ENCODE peak calls at places on chromosomes 5 and 9, in nine cellular contexts. I is adrenal gland; J is effector memory CD4-positive, alpha-beta T cell; U is psoas muscle; A is spleen; K is fibroblast of pulmonary artery; E is left ventricle myocardium inferior; G is foreskin fibroblast; B is AG04449. H is an unnamed sample.

GRCh38 chr9:26677965-26678745 is 214.4 kb downstream of the CAAP1 start:
- DNase-seq in G (no peak), I (no peak), U (no peak), A (no peak), J (no peak), K (no peak), B (no peak), E (no peak), H (no peak)

GRCh38 chr9:14452539-14452938 is 138.6 kb upstream of the NFIB start:
- DNase-seq in I (no peak), G (no peak), J (no peak), B (no peak), K (no peak), U (no peak), E (no peak), A (no peak), H (no peak)

GRCh38 chr9:124595743-124596142 is 88.5 kb upstream of the NR5A1 start:
- DNase-seq in B (no peak), I (no peak), U (no peak), J (no peak), E (no peak), G (no peak), A (no peak), K (no peak), H (no peak)

GRCh38 chr5:3010301-3010952 is 258.9 kb upstream of the IRX2 start:
- DNase-seq in I (no peak), K (no peak), E (no peak), U (no peak), G (no peak), A (no peak), B (no peak), J (no peak), H (no peak)

GRCh38 chr5:65512170-65512937 is 30.6 kb upstream of the ADAMTS6 start:
- DNase-seq in I (no peak), J (no peak), G (no peak), K (no peak), E (no peak), A (no peak), B (no peak), U (no peak), H (no peak)

GRCh38 chr5:149747833-149748366 is 17.8 kb downstream of the PPARGC1B start:
- DNase-seq in U (no peak), J (no peak), G (no peak), E (no peak), B (no peak), K (no peak), A (no peak), I (no peak), H (no peak)

GRCh38 chr9:33151007-33151557 is 16.1 kb downstream of the B4GALT1 start:
- DNase-seq in J (no peak), I (peak; percentile 74), U (no peak), E (peak; percentile 72), G (peak; percentile 95), B (peak; percentile 93), A (no peak), K (peak; percentile 97), H (peak; percentile 97)

GRCh38 chr9:93138171-93138764 is 4.2 kb upstream of the NINJ1 start:
- DNase-seq in B (no peak), I (no peak), A (peak; percentile 82), U (peak; percentile 16), E (no peak), K (no peak), J (no peak), G (no peak), H (no peak)

DNA sequence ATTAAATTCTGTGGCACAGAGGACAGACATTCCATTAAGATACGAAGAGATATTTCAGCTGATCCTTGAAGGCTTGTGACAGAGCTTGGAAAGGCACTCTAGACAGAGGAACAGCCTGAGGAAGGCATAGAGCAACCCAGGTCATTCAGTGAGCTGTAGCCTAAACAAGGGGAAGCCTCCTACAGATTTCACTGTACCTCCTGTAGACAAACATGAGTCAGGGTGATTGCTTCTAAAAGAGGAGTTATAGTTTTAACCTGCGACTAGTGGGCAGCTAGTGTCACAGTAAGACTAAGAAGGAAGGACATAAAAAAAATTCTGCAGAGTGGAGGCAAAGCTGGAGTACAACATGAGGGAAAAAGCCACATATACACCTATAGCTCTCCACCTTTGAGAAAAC is 43.5 kb upstream of the ANKDD1B start:
- DNase-seq in I (no peak), A (no peak), B (no peak), E (no peak), J (no peak), K (peak; percentile 42), U (no peak), G (peak; percentile 48), H (peak; percentile 61)
- H3K4me3 ChIP-seq in I (no peak overlapping the region), A (no peak overlapping the region), B (no peak overlapping the region), E (no peak overlapping the region), J (no peak overlapping the region), K (peak overlapping the region; percentile 21), U (no peak overlapping the region), G (no peak overlapping the region), H (no peak overlapping the region)

DNA sequence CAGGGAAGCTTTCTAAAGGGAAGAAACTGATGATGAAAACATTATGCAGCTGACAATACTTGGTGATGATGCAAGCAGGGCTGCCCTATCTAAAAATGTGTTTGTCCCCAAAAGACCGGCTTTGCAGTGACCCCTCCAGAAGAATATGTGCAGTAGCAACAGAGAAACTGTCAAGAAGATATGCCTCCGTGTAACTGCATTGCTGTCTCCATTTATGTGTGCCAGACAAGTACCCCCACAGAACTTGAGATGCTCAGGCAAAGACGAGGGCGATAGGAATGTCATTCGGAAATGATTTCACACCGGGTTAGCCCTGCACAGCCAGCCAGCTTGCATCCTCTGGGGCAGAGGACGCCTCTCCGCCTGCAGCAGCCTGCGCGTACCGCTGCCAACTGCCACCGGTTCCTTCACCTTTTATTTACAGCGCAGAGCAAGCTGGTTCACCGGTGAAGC is 2.1 kb downstream of the GABBR2 start:
- DNase-seq in J (no peak), U (no peak), K (peak; percentile 61), I (no peak), A (no peak), B (no peak), G (peak; percentile 43), E (no peak), H (peak; percentile 27)
- H3K4me3 ChIP-seq in J (no peak overlapping the region), U (no peak overlapping the region), K (peak overlapping the region; percentile 59), I (no peak overlapping the region), A (no peak overlapping the region), B (no peak overlapping the region), G (peak overlapping the region; percentile 50), E (peak overlapping the region; percentile 63), H (peak overlapping the region; percentile 43)

GRCh38 chr5:73297430-73297829 is 124.4 kb downstream of the TMEM174 start:
- DNase-seq in G (no peak), I (no peak), A (no peak), E (no peak), U (no peak), K (no peak), J (no peak), B (no peak), H (no peak)

GRCh38 chr5:73298251-73299016 is 125.4 kb downstream of the TMEM174 start:
- DNase-seq in U (no peak), K (no peak), A (no peak), J (no peak), I (no peak), E (no peak), B (no peak), G (peak; percentile 50), H (no peak)

GRCh38 chr5:73299665-73300435 is 126.9 kb downstream of the TMEM174 start:
- DNase-seq in I (no peak), E (no peak), A (no peak), U (no peak), B (no peak), J (no peak), K (no peak), G (peak; percentile 60), H (no peak)

GRCh38 chr5:73300520-73301207 is 127.7 kb downstream of the TMEM174 start:
- DNase-seq in E (no peak), B (no peak), U (no peak), A (no peak), G (no peak), K (no peak), I (no peak), J (no peak), H (no peak)

DNA sequence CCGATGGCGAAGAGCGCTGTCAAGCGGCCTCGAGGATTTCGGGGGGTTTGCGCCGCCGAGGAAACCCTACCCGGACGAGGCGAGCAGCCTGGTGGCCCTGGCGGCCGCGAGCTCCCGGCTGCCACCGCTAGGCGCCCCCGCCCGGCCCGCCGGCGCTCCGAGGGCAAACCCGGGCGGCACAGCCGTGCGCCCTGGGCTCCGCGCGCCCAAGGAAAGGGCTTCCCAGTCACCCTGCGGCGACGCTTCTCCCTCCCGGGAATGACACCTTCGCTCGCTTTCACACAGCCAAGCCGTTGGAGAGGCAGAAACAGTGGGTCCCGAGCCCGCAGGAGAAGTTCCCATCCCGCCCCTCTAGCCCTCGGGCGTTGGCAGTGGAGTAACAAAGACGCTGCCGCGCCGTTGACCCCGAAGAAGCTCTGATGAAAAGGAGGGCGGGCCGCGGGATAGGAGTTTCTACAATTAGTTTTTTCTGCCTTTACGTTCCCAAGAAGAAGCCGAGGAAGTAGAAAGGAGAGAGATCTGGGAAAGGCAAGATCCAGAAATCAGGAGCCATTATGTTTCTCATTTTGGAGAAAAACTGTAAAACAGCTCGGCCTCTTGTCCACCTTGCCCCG is 126.1 kb downstream of the TMEM174 start:
- DNase-seq in G (peak; percentile 72), I (no peak), J (no peak), K (no peak), U (no peak), E (no peak), B (no peak), A (no peak), H (no peak)
- H3K4me3 ChIP-seq in G (peak overlapping the region; percentile 32), I (no peak overlapping the region), J (no peak overlapping the region), K (no peak overlapping the region), U (peak overlapping the region; percentile 42), E (peak overlapping the region; percentile 38), B (peak overlapping the region; percentile 45), A (no peak overlapping the region), H (no peak overlapping the region)

GRCh38 chr5:92581249-92581648 is 999.8 kb downstream of the NR2F1-AS1 start:
- DNase-seq in J (no peak), U (no peak), B (no peak), I (no peak), G (no peak), K (no peak), A (no peak), E (no peak), H (no peak)

GRCh38 chr5:92580814-92581213 is 1000.2 kb downstream of the NR2F1-AS1 start:
- DNase-seq in E (no peak), B (no peak), G (peak; percentile 31), A (no peak), K (no peak), J (no peak), I (no peak), U (no peak), H (peak; percentile 8)

GRCh38 chr5:92581690-92582089 is 999.3 kb downstream of the NR2F1-AS1 start:
- DNase-seq in A (no peak), I (no peak), K (no peak), G (no peak), B (no peak), U (no peak), J (no peak), E (no peak), H (no peak)
- H3K4me3 ChIP-seq in A (no peak overlapping the region), I (no peak overlapping the region), K (no peak overlapping the region), G (no peak overlapping the region), B (no peak overlapping the region), U (no peak overlapping the region), J (no peak overlapping the region), E (no peak overlapping the region), H (no peak overlapping the region)